ENCODE peak calls at places on chromosomes 2 and 18, in four cellular contexts. One of them, this sample, is unnamed.

GRCh38 chr2:27798948-27799645 is 27.6 kb downstream of the MRPL33 start:
- DNase-seq in iris pigment epithelial cell: peak
- DNase-seq in esophagus muscularis mucosa: peak
- DNase-seq in stimulated activated naive CD8-positive, alpha-beta T cell treated with anti-CD3 and anti-CD28 coated beads, Interleukin-15, amount 100 ng/mL, for 72 hours: no peak
- DNase-seq in this sample: no peak

GRCh38 chr18:7272268-7273049 is 41.6 kb downstream of the LRRC30 start:
- DNase-seq in iris pigment epithelial cell: peak
- DNase-seq in esophagus muscularis mucosa: no peak
- DNase-seq in stimulated activated naive CD8-positive, alpha-beta T cell treated with anti-CD3 and anti-CD28 coated beads, Interleukin-15, amount 100 ng/mL, for 72 hours: no peak
- DNase-seq in this sample: no peak

GRCh38 chr2:236264256-236264655 is at the start of gene ASB18:
- DNase-seq in iris pigment epithelial cell: no peak
- DNase-seq in esophagus muscularis mucosa: no peak
- DNase-seq in stimulated activated naive CD8-positive, alpha-beta T cell treated with anti-CD3 and anti-CD28 coated beads, Interleukin-15, amount 100 ng/mL, for 72 hours: no peak
- DNase-seq in this sample: no peak

GRCh38 chr2:160703648-160704585 is 210.3 kb upstream of the RBMS1 start:
- DNase-seq in iris pigment epithelial cell: peak
- DNase-seq in esophagus muscularis mucosa: no peak
- DNase-seq in stimulated activated naive CD8-positive, alpha-beta T cell treated with anti-CD3 and anti-CD28 coated beads, Interleukin-15, amount 100 ng/mL, for 72 hours: peak
- DNase-seq in this sample: no peak

GRCh38 chr2:220936641-220937197 is 635.4 kb downstream of the EPHA4 start:
- DNase-seq in iris pigment epithelial cell: no peak
- DNase-seq in esophagus muscularis mucosa: peak
- DNase-seq in stimulated activated naive CD8-positive, alpha-beta T cell treated with anti-CD3 and anti-CD28 coated beads, Interleukin-15, amount 100 ng/mL, for 72 hours: no peak
- DNase-seq in this sample: no peak

GRCh38 chr18:70333757-70334156 is 44.9 kb downstream of the SOCS6 start:
- DNase-seq in iris pigment epithelial cell: peak
- DNase-seq in esophagus muscularis mucosa: no peak
- DNase-seq in stimulated activated naive CD8-positive, alpha-beta T cell treated with anti-CD3 and anti-CD28 coated beads, Interleukin-15, amount 100 ng/mL, for 72 hours: no peak
- DNase-seq in this sample: no peak

GRCh38 chr2:17644997-17645715 is 104.7 kb downstream of the VSNL1 start:
- DNase-seq in iris pigment epithelial cell: peak
- DNase-seq in esophagus muscularis mucosa: peak
- DNase-seq in stimulated activated naive CD8-positive, alpha-beta T cell treated with anti-CD3 and anti-CD28 coated beads, Interleukin-15, amount 100 ng/mL, for 72 hours: no peak
- DNase-seq in this sample: no peak

GRCh38 chr2:157691695-157692094 is 63.0 kb upstream of the ACVR1C start:
- DNase-seq in iris pigment epithelial cell: no peak
- DNase-seq in esophagus muscularis mucosa: no peak
- DNase-seq in stimulated activated naive CD8-positive, alpha-beta T cell treated with anti-CD3 and anti-CD28 coated beads, Interleukin-15, amount 100 ng/mL, for 72 hours: no peak
- DNase-seq in this sample: no peak

GRCh38 chr2:61266653-61267505 is 104.9 kb downstream of the C2orf74 start:
- DNase-seq in iris pigment epithelial cell: no peak
- DNase-seq in esophagus muscularis mucosa: no peak
- DNase-seq in stimulated activated naive CD8-positive, alpha-beta T cell treated with anti-CD3 and anti-CD28 coated beads, Interleukin-15, amount 100 ng/mL, for 72 hours: no peak
- DNase-seq in this sample: no peak

GRCh38 chr2:192194065-192194865 is 468 bp downstream of the TMEFF2 start:
- DNase-seq in iris pigment epithelial cell: peak
- DNase-seq in esophagus muscularis mucosa: no peak
- DNase-seq in stimulated activated naive CD8-positive, alpha-beta T cell treated with anti-CD3 and anti-CD28 coated beads, Interleukin-15, amount 100 ng/mL, for 72 hours: peak
- DNase-seq in this sample: no peak

GRCh38 chr2:195049372-195050031 is 607.5 kb upstream of the SLC39A10 start:
- DNase-seq in iris pigment epithelial cell: peak
- DNase-seq in esophagus muscularis mucosa: no peak
- DNase-seq in stimulated activated naive CD8-positive, alpha-beta T cell treated with anti-CD3 and anti-CD28 coated beads, Interleukin-15, amount 100 ng/mL, for 72 hours: no peak
- DNase-seq in this sample: no peak

GRCh38 chr2:169069341-169069740 is at the start of gene DHRS9:
- DNase-seq in iris pigment epithelial cell: peak
- DNase-seq in esophagus muscularis mucosa: no peak
- DNase-seq in stimulated activated naive CD8-positive, alpha-beta T cell treated with anti-CD3 and anti-CD28 coated beads, Interleukin-15, amount 100 ng/mL, for 72 hours: no peak
- DNase-seq in this sample: no peak

GRCh38 chr2:46814562-46814961 is 101.0 kb downstream of the MCFD2 start:
- DNase-seq in iris pigment epithelial cell: no peak
- DNase-seq in esophagus muscularis mucosa: no peak
- DNase-seq in stimulated activated naive CD8-positive, alpha-beta T cell treated with anti-CD3 and anti-CD28 coated beads, Interleukin-15, amount 100 ng/mL, for 72 hours: no peak
- DNase-seq in this sample: no peak

GRCh38 chr2:168119519-168120141 is 127.8 kb downstream of the STK39 start:
- DNase-seq in iris pigment epithelial cell: peak
- DNase-seq in esophagus muscularis mucosa: no peak
- DNase-seq in stimulated activated naive CD8-positive, alpha-beta T cell treated with anti-CD3 and anti-CD28 coated beads, Interleukin-15, amount 100 ng/mL, for 72 hours: no peak
- DNase-seq in this sample: peak

GRCh38 chr2:66581461-66582363 is 146.8 kb downstream of the MEIS1 start:
- DNase-seq in iris pigment epithelial cell: no peak
- DNase-seq in esophagus muscularis mucosa: no peak
- DNase-seq in stimulated activated naive CD8-positive, alpha-beta T cell treated with anti-CD3 and anti-CD28 coated beads, Interleukin-15, amount 100 ng/mL, for 72 hours: no peak
- DNase-seq in this sample: no peak

GRCh38 chr2:24908316-24908937 is 11.6 kb downstream of the ADCY3 start:
- DNase-seq in iris pigment epithelial cell: no peak
- DNase-seq in esophagus muscularis mucosa: no peak
- DNase-seq in stimulated activated naive CD8-positive, alpha-beta T cell treated with anti-CD3 and anti-CD28 coated beads, Interleukin-15, amount 100 ng/mL, for 72 hours: no peak
- DNase-seq in this sample: no peak

GRCh38 chr2:9779572-9780264 is 63.6 kb upstream of the TAF1B start:
- DNase-seq in iris pigment epithelial cell: no peak
- DNase-seq in esophagus muscularis mucosa: no peak
- DNase-seq in stimulated activated naive CD8-positive, alpha-beta T cell treated with anti-CD3 and anti-CD28 coated beads, Interleukin-15, amount 100 ng/mL, for 72 hours: peak
- DNase-seq in this sample: peak

GRCh38 chr18:68660355-68661183 is 54.3 kb downstream of the TMX3 start:
- DNase-seq in iris pigment epithelial cell: peak
- DNase-seq in esophagus muscularis mucosa: no peak
- DNase-seq in stimulated activated naive CD8-positive, alpha-beta T cell treated with anti-CD3 and anti-CD28 coated beads, Interleukin-15, amount 100 ng/mL, for 72 hours: no peak
- DNase-seq in this sample: no peak

GRCh38 chr2:230691005-230691647 is 21.5 kb upstream of the CAB39 start:
- DNase-seq in iris pigment epithelial cell: peak
- DNase-seq in esophagus muscularis mucosa: no peak
- DNase-seq in stimulated activated naive CD8-positive, alpha-beta T cell treated with anti-CD3 and anti-CD28 coated beads, Interleukin-15, amount 100 ng/mL, for 72 hours: no peak
- DNase-seq in this sample: no peak

GRCh38 chr2:72131916-72132841 is 15.5 kb downstream of the CYP26B1 start:
- DNase-seq in iris pigment epithelial cell: no peak
- DNase-seq in esophagus muscularis mucosa: no peak
- DNase-seq in stimulated activated naive CD8-positive, alpha-beta T cell treated with anti-CD3 and anti-CD28 coated beads, Interleukin-15, amount 100 ng/mL, for 72 hours: no peak
- DNase-seq in this sample: no peak

GRCh38 chr2:158776236-158776635 is 18.9 kb upstream of the DAPL1 start:
- DNase-seq in iris pigment epithelial cell: no peak
- DNase-seq in esophagus muscularis mucosa: no peak
- DNase-seq in stimulated activated naive CD8-positive, alpha-beta T cell treated with anti-CD3 and anti-CD28 coated beads, Interleukin-15, amount 100 ng/mL, for 72 hours: no peak
- DNase-seq in this sample: no peak

GRCh38 chr2:181955010-181955409 is 30.6 kb upstream of the PPP1R1C start:
- DNase-seq in iris pigment epithelial cell: peak
- DNase-seq in esophagus muscularis mucosa: no peak
- DNase-seq in stimulated activated naive CD8-positive, alpha-beta T cell treated with anti-CD3 and anti-CD28 coated beads, Interleukin-15, amount 100 ng/mL, for 72 hours: no peak
- DNase-seq in this sample: no peak

GRCh38 chr2:26298286-26298637 is 47.7 kb upstream of the SELENOI start:
- DNase-seq in iris pigment epithelial cell: no peak
- DNase-seq in esophagus muscularis mucosa: no peak
- DNase-seq in stimulated activated naive CD8-positive, alpha-beta T cell treated with anti-CD3 and anti-CD28 coated beads, Interleukin-15, amount 100 ng/mL, for 72 hours: no peak
- DNase-seq in this sample: no peak

GRCh38 chr18:78571831-78572347 is 407.7 kb upstream of the SALL3 start:
- DNase-seq in iris pigment epithelial cell: no peak
- DNase-seq in esophagus muscularis mucosa: peak
- DNase-seq in stimulated activated naive CD8-positive, alpha-beta T cell treated with anti-CD3 and anti-CD28 coated beads, Interleukin-15, amount 100 ng/mL, for 72 hours: no peak
- DNase-seq in this sample: no peak

GRCh38 chr18:42306208-42306980 is 351.4 kb downstream of the PIK3C3 start:
- DNase-seq in iris pigment epithelial cell: peak
- DNase-seq in esophagus muscularis mucosa: no peak
- DNase-seq in stimulated activated naive CD8-positive, alpha-beta T cell treated with anti-CD3 and anti-CD28 coated beads, Interleukin-15, amount 100 ng/mL, for 72 hours: no peak
- DNase-seq in this sample: no peak

GRCh38 chr2:201882353-201883095 is 76.2 kb downstream of the CDK15 start:
- DNase-seq in iris pigment epithelial cell: peak
- DNase-seq in esophagus muscularis mucosa: no peak
- DNase-seq in stimulated activated naive CD8-positive, alpha-beta T cell treated with anti-CD3 and anti-CD28 coated beads, Interleukin-15, amount 100 ng/mL, for 72 hours: no peak
- DNase-seq in this sample: no peak

GRCh38 chr2:1606421-1607235 is 137.7 kb downstream of the PXDN start:
- DNase-seq in iris pigment epithelial cell: no peak
- DNase-seq in esophagus muscularis mucosa: no peak
- DNase-seq in stimulated activated naive CD8-positive, alpha-beta T cell treated with anti-CD3 and anti-CD28 coated beads, Interleukin-15, amount 100 ng/mL, for 72 hours: no peak
- DNase-seq in this sample: no peak

GRCh38 chr2:121608967-121609366 is 40.3 kb downstream of the CLASP1 start:
- DNase-seq in iris pigment epithelial cell: peak
- DNase-seq in esophagus muscularis mucosa: no peak
- DNase-seq in stimulated activated naive CD8-positive, alpha-beta T cell treated with anti-CD3 and anti-CD28 coated beads, Interleukin-15, amount 100 ng/mL, for 72 hours: no peak
- DNase-seq in this sample: no peak

This sample was measured in GM19239.